ENCODE peak calls at places on chromosomes 3 and 15, in four cellular contexts. Z is Calu3, M is WTC11, C is stomach. O is an unnamed sample.
A peak's percentile ranks its signal among the peaks of the same experiment; 100 is the strongest.

GRCh38 chr3:8938021-8938420 is 25.3 kb downstream of the RAD18 start:
- DNase-seq in C (no peak), M (no peak), Z (no peak), O (no peak)

GRCh38 chr3:14819671-14820070 is 909 bp downstream of the FGD5 start:
- DNase-seq in M (no peak), Z (no peak), C (no peak), O (no peak)

GRCh38 chr3:149199474-149199873 is 22.2 kb downstream of the CP start:
- DNase-seq in C (no peak), Z (no peak), M (no peak), O (no peak)

GRCh38 chr3:61824553-61825135 is 263.3 kb downstream of the PTPRG start:
- DNase-seq in Z (no peak), C (no peak), M (no peak), O (no peak)

GRCh38 chr15:52678468-52679231 is 538 bp downstream of the ATOSA start:
- DNase-seq in M (peak; percentile 81), Z (peak; percentile 70), C (peak; percentile 88), O (peak; percentile 60)

GRCh38 chr15:40477703-40478269 is 7.0 kb downstream of the CHST14 start:
- DNase-seq in M (no peak), C (no peak), Z (no peak), O (no peak)

GRCh38 chr3:189049458-189050231 is 122.1 kb upstream of the TPRG1 start:
- DNase-seq in C (no peak), M (peak; percentile 50), Z (no peak), O (no peak)

GRCh38 chr3:81581966-81582599 is 179.4 kb downstream of the GBE1 start:
- DNase-seq in M (peak; percentile 42), Z (peak; percentile 38), C (peak; percentile 27), O (peak; percentile 8)

GRCh38 chr3:112615942-112616731 is 24.8 kb downstream of the CCDC80 start:
- DNase-seq in C (no peak), M (no peak), Z (no peak), O (no peak)

GRCh38 chr3:159828542-159828943 is 160.1 kb upstream of the IL12A start:
- DNase-seq in C (no peak), M (no peak), Z (no peak), O (peak; percentile 59)

GRCh38 chr15:44296625-44297524 is 8.4 kb downstream of the GOLM2 start:
- DNase-seq in Z (peak; percentile 31), C (no peak), M (no peak), O (no peak)

GRCh38 chr15:57758556-57758955 is 52.0 kb downstream of the POLR2M start:
- DNase-seq in C (no peak), Z (no peak), M (no peak), O (no peak)

GRCh38 chr15:63019539-63020109 is 22.9 kb upstream of the TPM1 start:
- DNase-seq in Z (peak; percentile 88), C (peak; percentile 69), M (peak; percentile 58), O (no peak)

GRCh38 chr3:62607287-62608029 is 234.1 kb upstream of the FEZF2 start:
- DNase-seq in C (peak; percentile 59), M (no peak), Z (peak; percentile 33), O (no peak)

GRCh38 chr3:152444029-152444641 is 175.4 kb downstream of the MBNL1 start:
- DNase-seq in C (no peak), Z (no peak), M (no peak), O (peak; percentile 31)

GRCh38 chr3:14403636-14404395 is 1.4 kb downstream of the SLC6A6 start:
- DNase-seq in C (peak; percentile 58), M (no peak), Z (peak; percentile 47), O (no peak)

GRCh38 chr3:52190294-52190841 is 7.6 kb upstream of the ALAS1 start:
- DNase-seq in C (peak; percentile 83), M (no peak), Z (no peak), O (no peak)

GRCh38 chr3:153809097-153809496 is 312.1 kb upstream of the ARHGEF26 start:
- DNase-seq in Z (no peak), C (no peak), M (no peak), O (no peak)
- TF ChIP-seq CTCF in Z (no peak), C (no peak), M (no peak), O (no peak)

GRCh38 chr3:144692488-144692887 is 720.9 kb downstream of the DIPK2A start:
- DNase-seq in Z (no peak), C (no peak), M (no peak), O (no peak)

GRCh38 chr3:144683065-144683464 is 711.4 kb downstream of the DIPK2A start:
- DNase-seq in Z (no peak), C (no peak), M (no peak), O (no peak)

GRCh38 chr3:144687862-144688261 is 716.2 kb downstream of the DIPK2A start:
- DNase-seq in Z (no peak), C (no peak), M (peak; percentile 47), O (no peak)
- TF ChIP-seq CTCF in Z (no peak), C (no peak), M (peak; percentile 51), O (no peak)

GRCh38 chr3:3776607-3777006 is 22.6 kb upstream of the LRRN1 start:
- DNase-seq in C (no peak), Z (no peak), M (no peak), O (no peak)

GRCh38 chr3:3782469-3782868 is 16.8 kb upstream of the LRRN1 start:
- DNase-seq in C (no peak), Z (no peak), M (no peak), O (no peak)

GRCh38 chr3:3783155-3783554 is 16.1 kb upstream of the LRRN1 start:
- DNase-seq in C (no peak), Z (no peak), M (no peak), O (no peak)

GRCh38 chr3:3778641-3779270 is 20.5 kb upstream of the LRRN1 start:
- DNase-seq in C (no peak), M (no peak), Z (no peak), O (no peak)

GRCh38 chr3:3778216-3778615 is 21.0 kb upstream of the LRRN1 start:
- DNase-seq in C (no peak), M (no peak), Z (no peak), O (no peak)
- TF ChIP-seq CTCF in C (no peak), M (no peak), Z (no peak), O (no peak)

GRCh38 chr3:128782282-128783146 is 56.5 kb downstream of the RAB7A start:
- DNase-seq in Z (no peak), C (no peak), M (no peak), O (no peak)

GRCh38 chr3:128784843-128785242 is 58.9 kb downstream of the RAB7A start:
- DNase-seq in Z (no peak), C (no peak), M (no peak), O (no peak)

GRCh38 chr3:128786434-128787020 is 60.5 kb downstream of the RAB7A start:
- DNase-seq in C (no peak), Z (no peak), M (no peak), O (no peak)

GRCh38 chr3:128783774-128784173 is 57.8 kb downstream of the RAB7A start:
- DNase-seq in M (no peak), C (no peak), Z (no peak), O (no peak)

GRCh38 chr3:128784228-128784627 is 58.2 kb downstream of the RAB7A start:
- DNase-seq in M (peak; percentile 83), C (no peak), Z (peak; percentile 28), O (no peak)
- TF ChIP-seq CTCF in M (peak; percentile 31), C (no peak), Z (no peak), O (peak; percentile 43)

GRCh38 chr3:66220602-66221377 is at the start of gene SLC25A26:
- DNase-seq in Z (peak; percentile 95), M (peak; percentile 96), C (peak; percentile 97), O (peak; percentile 98)
- TF ChIP-seq CTCF in Z (no peak), M (no peak), C (no peak), O (no peak)

DNA sequence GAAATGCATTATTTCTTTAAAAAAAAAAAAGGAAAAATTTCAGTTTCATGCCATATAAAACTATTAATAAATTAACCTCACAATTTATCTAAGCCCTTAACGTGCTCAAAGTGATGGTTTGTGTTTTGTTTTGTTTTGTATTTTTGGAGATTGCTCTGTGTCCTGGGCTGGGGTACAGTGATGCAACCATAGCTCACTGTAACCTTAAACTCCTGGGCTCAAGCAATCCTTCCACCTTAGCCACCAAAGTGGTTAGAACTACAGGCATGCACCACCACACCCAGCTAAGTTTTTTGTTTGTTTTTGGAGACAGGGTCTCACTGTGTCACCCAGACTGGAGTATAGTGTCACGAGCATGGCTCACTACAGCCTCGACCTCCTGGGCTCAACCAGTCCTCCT is 180.7 kb downstream of the UBE2E2 start:
- DNase-seq in M (no peak), Z (no peak), C (no peak), O (no peak)
- TF ChIP-seq CTCF in M (no peak), Z (no peak), C (no peak), O (no peak)

DNA sequence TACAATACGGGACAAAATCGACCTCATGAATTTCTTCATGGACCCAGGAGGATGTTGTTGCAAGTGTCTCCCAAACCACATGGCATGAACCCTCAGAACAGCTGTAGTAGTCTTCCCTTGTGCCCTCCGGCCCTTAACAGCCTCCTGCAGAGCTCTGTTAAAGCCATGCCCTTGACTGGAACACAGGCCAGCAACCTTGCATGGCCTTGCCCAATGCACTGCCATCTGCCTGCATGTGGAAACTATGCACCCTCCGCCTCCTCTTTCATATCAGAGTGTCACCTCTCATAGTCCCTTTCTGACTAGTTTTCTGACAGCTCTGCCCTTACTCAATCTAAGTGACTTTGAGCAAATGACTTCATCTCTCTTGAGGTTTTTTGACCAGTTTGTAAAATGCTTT is 39.4 kb upstream of the TRIM71 start:
- DNase-seq in Z (no peak), C (no peak), M (no peak), O (no peak)
- TF ChIP-seq CTCF in Z (no peak), C (no peak), M (no peak), O (no peak)

DNA sequence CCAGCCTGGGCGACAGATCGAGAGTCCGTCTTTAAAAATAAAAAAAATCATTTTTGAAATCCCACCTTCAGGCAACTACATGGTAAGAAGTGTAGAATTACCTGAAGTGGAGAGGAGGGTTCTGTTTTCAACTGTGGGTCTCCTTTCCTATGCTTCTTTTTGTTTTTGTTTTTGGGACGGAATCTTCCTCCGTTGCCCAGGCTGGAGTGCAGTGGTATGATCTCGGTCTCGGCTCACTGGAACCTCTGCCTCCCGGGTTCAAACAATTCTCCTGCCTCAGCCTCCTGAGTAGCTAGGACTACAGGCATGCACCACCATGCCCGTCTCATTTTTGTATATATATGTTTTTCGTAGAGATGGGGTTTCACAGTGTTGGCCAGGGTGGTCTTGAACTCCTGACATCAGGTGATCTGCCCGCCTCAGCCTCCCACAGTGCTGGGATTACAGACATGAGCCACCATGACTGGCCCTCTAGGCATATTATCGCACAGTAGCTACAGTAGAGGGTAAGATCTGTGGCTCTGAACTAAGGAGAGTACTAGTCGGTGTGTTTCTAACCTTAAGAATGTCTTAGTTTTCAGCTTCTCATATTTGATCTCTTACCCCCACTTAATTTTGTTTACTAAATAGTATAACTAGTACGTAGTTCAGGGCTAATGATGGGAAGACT is 8.5 kb downstream of the EBLN2 start:
- DNase-seq in C (no peak), Z (no peak), M (no peak), O (no peak)
- TF ChIP-seq CTCF in C (no peak), Z (no peak), M (no peak), O (no peak)

O was measured in GM13976.